ENCODE peak calls at places on chromosomes 12 and 14, in four cellular contexts. One of them, this sample, is unnamed.

GRCh38 chr14:59631237-59631636 is 54.6 kb upstream of the CCDC175 start:
- DNase-seq in NCI-H2081: peak; percentile 8
- DNase-seq in ELF-1: peak; percentile 53
- DNase-seq in NT2/D1: no peak
- DNase-seq in this sample: peak; percentile 17

GRCh38 chr14:50318031-50318626 is 6.0 kb downstream of the DMAC2L start:
- DNase-seq in ELF-1: no peak
- DNase-seq in NCI-H2081: peak; percentile 32
- DNase-seq in NT2/D1: no peak
- DNase-seq in this sample: no peak

GRCh38 chr12:131098178-131098981 is 144.7 kb downstream of the ADGRD1 start:
- DNase-seq in NT2/D1: no peak
- DNase-seq in NCI-H2081: no peak
- DNase-seq in ELF-1: no peak
- DNase-seq in this sample: no peak

GRCh38 chr12:75205556-75205955 is 4.1 kb downstream of the KCNC2 start:
- DNase-seq in ELF-1: no peak
- DNase-seq in NCI-H2081: no peak
- DNase-seq in NT2/D1: no peak
- DNase-seq in this sample: no peak

GRCh38 chr12:89350661-89351488 is 1.4 kb downstream of the DUSP6 start:
- DNase-seq in ELF-1: peak; percentile 50
- DNase-seq in NCI-H2081: no peak
- DNase-seq in NT2/D1: no peak
- DNase-seq in this sample: no peak

GRCh38 chr12:75684678-75685620 is 173.5 kb upstream of the KRR1 start:
- DNase-seq in NCI-H2081: no peak
- DNase-seq in ELF-1: no peak
- DNase-seq in NT2/D1: no peak
- DNase-seq in this sample: no peak

GRCh38 chr12:10301103-10301502 is 6.6 kb upstream of the KLRD1 start:
- DNase-seq in NT2/D1: no peak
- DNase-seq in ELF-1: no peak
- DNase-seq in NCI-H2081: no peak
- DNase-seq in this sample: no peak

GRCh38 chr14:68076451-68076850 is 256.9 kb downstream of the RAD51B start:
- DNase-seq in ELF-1: no peak
- DNase-seq in NT2/D1: no peak
- DNase-seq in NCI-H2081: no peak
- DNase-seq in this sample: no peak

GRCh38 chr14:62420853-62421252 is 624.4 kb downstream of the KCNH5 start:
- DNase-seq in ELF-1: no peak
- DNase-seq in NCI-H2081: no peak
- DNase-seq in NT2/D1: no peak
- DNase-seq in this sample: no peak

GRCh38 chr14:57052705-57053302 is 215.9 kb downstream of the EXOC5 start:
- DNase-seq in NCI-H2081: no peak
- DNase-seq in NT2/D1: no peak
- DNase-seq in ELF-1: no peak
- DNase-seq in this sample: no peak

GRCh38 chr14:75877292-75877691 is 104.5 kb downstream of the TGFB3 start:
- DNase-seq in ELF-1: no peak
- DNase-seq in NT2/D1: no peak
- DNase-seq in NCI-H2081: no peak
- DNase-seq in this sample: no peak

GRCh38 chr12:124410354-124411175 is 115.7 kb downstream of the RFLNA start:
- DNase-seq in NT2/D1: no peak
- DNase-seq in NCI-H2081: no peak
- DNase-seq in ELF-1: peak; percentile 73
- DNase-seq in this sample: no peak

GRCh38 chr14:104820669-104821228 is 19.8 kb downstream of the ZBTB42 start:
- DNase-seq in NT2/D1: no peak
- DNase-seq in NCI-H2081: no peak
- DNase-seq in ELF-1: peak; percentile 87
- DNase-seq in this sample: no peak

GRCh38 chr12:110896559-110896958 is 23.8 kb downstream of the MYL2 start:
- DNase-seq in ELF-1: no peak
- DNase-seq in NCI-H2081: no peak
- DNase-seq in NT2/D1: no peak
- DNase-seq in this sample: no peak

GRCh38 chr12:58007875-58008274 is 66.5 kb downstream of the ATP23 start:
- DNase-seq in NT2/D1: no peak
- DNase-seq in NCI-H2081: no peak
- DNase-seq in ELF-1: no peak
- DNase-seq in this sample: no peak

This sample was measured in neuronal stem cell.